ENCODE peak calls at places on chromosome 9, in ten cellular contexts. S is left ventricle myocardium inferior; M is dorsolateral prefrontal cortex; V is HFFc6; W is CD8-positive, alpha-beta T cell; X is KBM-7; U is prostate gland; D is T-helper 17 cell; A is HT-29; H is IMR-90. R is an unnamed sample.

GRCh38 chr9:78054180-78054579 is 22.6 kb upstream of the GNAQ start:
- DNase-seq in S (no peak), M (no peak), V (no peak), W (peak), X (no peak), U (no peak), D (peak), A (no peak), H (no peak), R (no peak)

GRCh38 chr9:107786561-107786960 is 297.0 kb upstream of the KLF4 start:
- DNase-seq in S (no peak), M (no peak), V (no peak), W (no peak), X (no peak), U (no peak), D (no peak), A (no peak), H (no peak), R (no peak)

GRCh38 chr9:100098241-100098886 is 436 bp downstream of the ERP44 start:
- DNase-seq in S (peak), M (peak), V (peak), W (peak), X (peak), U (peak), D (peak), A (peak), H (peak), R (peak)

GRCh38 chr9:79757074-79757473 is 185.3 kb downstream of the TLE4 start:
- DNase-seq in S (no peak), M (no peak), V (no peak), W (no peak), X (no peak), U (no peak), D (no peak), A (no peak), H (no peak), R (no peak)

GRCh38 chr9:18658764-18659705 is 185.1 kb downstream of the ADAMTSL1 start:
- DNase-seq in S (no peak), M (no peak), V (peak), W (no peak), X (no peak), U (no peak), D (no peak), A (no peak), H (peak), R (peak)

GRCh38 chr9:108634669-108635462 is 220.9 kb downstream of the ACTL7B start:
- DNase-seq in S (no peak), M (no peak), V (no peak), W (no peak), X (no peak), U (no peak), D (no peak), A (no peak), H (no peak), R (no peak)

GRCh38 chr9:111832428-111832827 is 37.7 kb upstream of the SHOC1 start:
- DNase-seq in S (no peak), M (no peak), V (no peak), W (no peak), X (no peak), U (no peak), D (no peak), A (no peak), H (no peak), R (no peak)

GRCh38 chr9:76443887-76444286 is 15.1 kb upstream of the GCNT1 start:
- DNase-seq in S (no peak), M (no peak), V (no peak), W (no peak), X (no peak), U (no peak), D (no peak), A (no peak), H (no peak), R (no peak)

GRCh38 chr9:2344436-2344835 is 277.2 kb upstream of the VLDLR start:
- DNase-seq in S (no peak), M (no peak), V (no peak), W (no peak), X (no peak), U (no peak), D (no peak), A (no peak), H (no peak), R (no peak)

GRCh38 chr9:127185931-127186781 is 63.7 kb upstream of the ANGPTL2 start:
- DNase-seq in S (peak), M (peak), V (peak), W (no peak), X (no peak), U (peak), D (no peak), A (no peak), H (peak), R (no peak)

GRCh38 chr9:80885894-80886293 is 803.5 kb downstream of the TLE1 start:
- DNase-seq in S (no peak), M (no peak), V (no peak), W (no peak), X (no peak), U (no peak), D (no peak), A (peak), H (no peak), R (no peak)

R was measured in trophoblast cell.